ENCODE peak calls at places on chromosomes 7 and 10, in four cellular contexts. Y, B, W and X are unnamed samples.

GRCh38 chr7:30428586-30429530 is 49.7 kb downstream of the NOD1 start:
- DNase-seq in Y (no peak), B (no peak), W (no peak), X (no peak)

GRCh38 chr10:61815505-61815904 is 86.0 kb upstream of the ARID5B start:
- DNase-seq in Y (no peak), B (no peak), W (no peak), X (no peak)

GRCh38 chr10:44377651-44378310 is 7.1 kb downstream of the CXCL12 start:
- DNase-seq in Y (no peak), B (no peak), W (no peak), X (no peak)

GRCh38 chr7:15334524-15335269 is 227.1 kb downstream of the AGMO start:
- DNase-seq in Y (no peak), B (no peak), W (no peak), X (no peak)

GRCh38 chr10:129517680-129518057 is 50.6 kb downstream of the MGMT start:
- DNase-seq in Y (no peak), B (no peak), W (no peak), X (no peak)

GRCh38 chr7:112150823-112151641 is 55.2 kb downstream of the DOCK4 start:
- DNase-seq in Y (no peak), B (no peak), W (no peak), X (no peak)

GRCh38 chr7:50369408-50370026 is 65.0 kb downstream of the IKZF1 start:
- DNase-seq in Y (no peak), B (peak; percentile 43), W (no peak), X (no peak)

GRCh38 chr7:9575716-9576115 is 1142.3 kb downstream of the NXPH1 start:
- DNase-seq in Y (no peak), B (no peak), W (no peak), X (no peak)

GRCh38 chr7:92778972-92779371 is 57.4 kb downstream of the CDK6 start:
- DNase-seq in Y (no peak), B (peak; percentile 13), W (no peak), X (no peak)

GRCh38 chr10:29096303-29096824 is 192.5 kb upstream of the LYZL1 start:
- DNase-seq in Y (no peak), B (no peak), W (no peak), X (no peak)

GRCh38 chr10:103568505-103568904 is 75.0 kb downstream of the NEURL1 start:
- DNase-seq in Y (no peak), B (no peak), W (no peak), X (no peak)

GRCh38 chr10:72695496-72695895 is 3.6 kb downstream of the MCU start:
- DNase-seq in Y (no peak), B (no peak), W (no peak), X (no peak)

GRCh38 chr7:135889823-135890222 is 87.3 kb downstream of the MTPN start:
- DNase-seq in Y (no peak), B (no peak), W (no peak), X (no peak)

GRCh38 chr7:155340071-155340531 is 42.4 kb downstream of the INSIG1 start:
- DNase-seq in Y (no peak), B (no peak), W (peak; percentile 4), X (no peak)

GRCh38 chr7:137462074-137462715 is 118.7 kb upstream of the PTN start:
- DNase-seq in Y (no peak), B (no peak), W (no peak), X (no peak)

GRCh38 chr10:11295492-11295891 is 277.8 kb downstream of the CELF2 start:
- DNase-seq in Y (no peak), B (no peak), W (no peak), X (no peak)

GRCh38 chr7:124062171-124062570 is 29.3 kb upstream of the TMEM229A start:
- DNase-seq in Y (no peak), B (no peak), W (no peak), X (no peak)

GRCh38 chr10:3064423-3064822 is 2.9 kb upstream of the PFKP start:
- DNase-seq in Y (no peak), B (no peak), W (no peak), X (no peak)

GRCh38 chr7:50068850-50069551 is 24.0 kb downstream of the ZPBP start:
- DNase-seq in Y (no peak), B (peak; percentile 5), W (peak; percentile 53), X (no peak)

GRCh38 chr7:23242321-23242720 is 4.3 kb upstream of the GPNMB start:
- DNase-seq in Y (no peak), B (peak; percentile 45), W (no peak), X (no peak)

GRCh38 chr7:83599131-83599530 is 49.8 kb downstream of the SEMA3E start:
- DNase-seq in Y (no peak), B (no peak), W (no peak), X (no peak)

GRCh38 chr7:157000047-157000726 is 10.3 kb downstream of the MNX1 start:
- DNase-seq in Y (peak; percentile 52), B (peak; percentile 72), W (no peak), X (no peak)

GRCh38 chr7:90713628-90714027 is 117.5 kb downstream of the CDK14 start:
- DNase-seq in Y (no peak), B (no peak), W (no peak), X (no peak)

GRCh38 chr7:44052771-44053365 is 8.4 kb downstream of the DBNL start:
- DNase-seq in Y (no peak), B (no peak), W (no peak), X (no peak)

GRCh38 chr7:6210973-6211372 is 61.5 kb downstream of the CYTH3 start:
- DNase-seq in Y (no peak), B (no peak), W (no peak), X (no peak)

GRCh38 chr10:110421512-110422138 is 76.1 kb upstream of the DUSP5 start:
- DNase-seq in Y (no peak), B (no peak), W (no peak), X (no peak)

GRCh38 chr7:113267271-113267670 is 148.9 kb upstream of the SMIM30 start:
- DNase-seq in Y (no peak), B (no peak), W (no peak), X (no peak)

GRCh38 chr7:36728143-36728542 is 3.8 kb upstream of the AOAH start:
- DNase-seq in Y (no peak), B (no peak), W (no peak), X (no peak)

GRCh38 chr10:60663850-60664249 is 114.4 kb upstream of the CDK1 start:
- DNase-seq in Y (no peak), B (no peak), W (no peak), X (no peak)

GRCh38 chr7:34128762-34129161 is 223.4 kb downstream of the BMPER start:
- DNase-seq in Y (no peak), B (no peak), W (no peak), X (no peak)

GRCh38 chr10:104502907-104503306 is 138.2 kb upstream of the SORCS3 start:
- DNase-seq in Y (no peak), B (no peak), W (no peak), X (no peak)

GRCh38 chr7:91019686-91020385 is 244.4 kb upstream of the FZD1 start:
- DNase-seq in Y (no peak), B (no peak), W (no peak), X (no peak)